ENCODE peak calls at places on chromosomes 12 and 14, in ten cellular contexts. D, C, P, M, V, Q, X, Y, F and T are unnamed samples.

GRCh38 chr12:103930787-103931536 is 752 bp downstream of the HSP90B1 start:
- DNase-seq in D (peak; percentile 52), C (peak; percentile 38), P (peak; percentile 30), M (peak; percentile 51), V (peak; percentile 53), Q (no peak), X (peak; percentile 73), Y (no peak), F (peak; percentile 42), T (peak; percentile 54)

GRCh38 chr12:5554711-5555110 is 122.8 kb downstream of the NTF3 start:
- DNase-seq in D (no peak), C (no peak), P (peak; percentile 58), M (no peak), V (no peak), Q (no peak), X (no peak), Y (no peak), F (no peak), T (no peak)

GRCh38 chr12:52370906-52371608 is 3.8 kb upstream of the KRT85 start:
- DNase-seq in D (no peak), C (no peak), P (peak; percentile 46), M (peak; percentile 90), V (peak; percentile 42), Q (no peak), X (peak; percentile 31), Y (no peak), F (no peak), T (no peak)

GRCh38 chr14:28057286-28058011 is 709.1 kb upstream of the FOXG1 start:
- DNase-seq in D (no peak), C (no peak), P (no peak), M (peak; percentile 1), V (no peak), Q (no peak), X (no peak), Y (no peak), F (no peak), T (no peak)

GRCh38 chr12:9735601-9736000 is 2.7 kb upstream of the CLECL1 start:
- DNase-seq in D (no peak), C (no peak), P (no peak), M (no peak), V (no peak), Q (no peak), X (no peak), Y (no peak), F (no peak), T (no peak)

GRCh38 chr12:53623526-53623925 is 2.7 kb downstream of the ATF7 start:
- DNase-seq in D (no peak), C (no peak), P (peak; percentile 66), M (peak; percentile 77), V (no peak), Q (no peak), X (no peak), Y (no peak), F (peak; percentile 35), T (no peak)

GRCh38 chr12:54016478-54016964 is 7.7 kb downstream of the HOXC8 start:
- DNase-seq in D (no peak), C (no peak), P (peak; percentile 11), M (peak; percentile 42), V (no peak), Q (no peak), X (peak; percentile 56), Y (no peak), F (peak; percentile 84), T (no peak)

GRCh38 chr14:69260979-69261605 is 1.1 kb downstream of the GALNT16 start:
- DNase-seq in D (peak; percentile 64), C (peak; percentile 67), P (no peak), M (no peak), V (peak; percentile 70), Q (no peak), X (peak; percentile 46), Y (no peak), F (peak; percentile 43), T (no peak)

GRCh38 chr14:61512026-61512425 is 183.3 kb upstream of the HIF1A start:
- DNase-seq in D (no peak), C (no peak), P (no peak), M (no peak), V (no peak), Q (no peak), X (no peak), Y (no peak), F (no peak), T (no peak)

GRCh38 chr12:66552753-66553152 is 126.1 kb downstream of the GRIP1 start:
- DNase-seq in D (no peak), C (no peak), P (no peak), M (no peak), V (no peak), Q (no peak), X (no peak), Y (no peak), F (no peak), T (no peak)

GRCh38 chr12:66550626-66551025 is 128.2 kb downstream of the GRIP1 start:
- DNase-seq in D (no peak), C (no peak), P (no peak), M (no peak), V (no peak), Q (no peak), X (no peak), Y (no peak), F (no peak), T (no peak)

GRCh38 chr12:66555113-66555512 is 123.8 kb downstream of the GRIP1 start:
- DNase-seq in D (no peak), C (no peak), P (no peak), M (no peak), V (no peak), Q (no peak), X (no peak), Y (no peak), F (no peak), T (no peak)
- TF ChIP-seq CTCF in D (no peak), C (no peak), P (no peak), M (no peak), V (no peak), Q (no peak), X (no peak), Y (no peak), F (no peak), T (no peak)

GRCh38 chr12:12900786-12901157 is 9.4 kb downstream of the GPRC5A start:
- DNase-seq in D (no peak), C (no peak), P (no peak), M (no peak), V (no peak), Q (no peak), X (no peak), Y (no peak), F (no peak), T (no peak)

GRCh38 chr12:12899530-12900380 is 8.4 kb downstream of the GPRC5A start:
- DNase-seq in D (no peak), C (no peak), P (peak; percentile 98), M (peak; percentile 96), V (peak; percentile 52), Q (no peak), X (peak; percentile 85), Y (no peak), F (peak; percentile 76), T (no peak)

GRCh38 chr12:12898911-12899511 is 7.6 kb downstream of the GPRC5A start:
- DNase-seq in D (no peak), C (no peak), P (no peak), M (no peak), V (no peak), Q (no peak), X (no peak), Y (no peak), F (no peak), T (no peak)

GRCh38 chr12:12902036-12902435 is 10.7 kb downstream of the GPRC5A start:
- DNase-seq in D (no peak), C (no peak), P (peak; percentile 74), M (peak; percentile 87), V (no peak), Q (no peak), X (peak; percentile 70), Y (no peak), F (no peak), T (no peak)

GRCh38 chr12:12901158-12901791 is 9.9 kb downstream of the GPRC5A start:
- DNase-seq in D (no peak), C (no peak), P (peak; percentile 94), M (peak; percentile 94), V (peak; percentile 50), Q (no peak), X (peak; percentile 89), Y (no peak), F (peak; percentile 87), T (no peak)
- H3K4me3 ChIP-seq in D (no peak overlapping the region), C (no peak overlapping the region), P (no peak overlapping the region), M (peak overlapping the region; percentile 53), V (no peak overlapping the region), Q (no peak overlapping the region), X (peak overlapping the region; percentile 6), Y (peak overlapping the region; percentile 44), F (peak overlapping the region; percentile 28), T (no peak overlapping the region)

DNA sequence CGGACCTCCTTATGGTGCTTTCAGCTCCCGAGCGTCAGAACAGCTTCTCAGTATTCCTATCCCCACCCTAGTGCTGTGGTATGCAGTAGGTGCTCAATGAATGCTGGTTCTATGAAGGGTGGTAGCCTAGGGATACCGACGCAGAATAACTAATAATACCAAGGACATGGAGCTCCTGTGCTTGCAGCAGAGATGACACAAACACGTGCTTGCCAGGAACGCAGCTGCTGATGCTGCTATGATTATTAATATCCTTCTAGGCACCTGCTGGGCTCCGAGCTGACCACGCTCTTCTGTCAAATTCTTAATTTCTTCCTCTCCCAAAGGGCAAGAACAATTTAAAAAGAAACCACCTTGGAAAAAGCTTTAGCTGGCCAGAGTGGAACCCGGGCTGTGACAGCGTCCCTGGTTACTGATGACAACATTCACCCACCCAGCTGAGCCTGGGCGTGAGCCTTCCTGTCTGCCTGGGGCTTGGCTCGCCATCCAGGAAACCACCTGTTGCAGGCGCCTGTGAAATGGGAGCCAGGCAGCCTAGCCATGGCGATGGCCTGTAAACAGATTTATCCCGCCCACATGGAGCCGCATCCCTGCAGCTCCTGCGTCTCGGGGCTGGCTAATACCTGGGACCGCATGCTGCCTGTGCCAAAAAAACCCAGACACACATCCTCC is 28.8 kb downstream of the CLMN start:
- DNase-seq in D (peak; percentile 84), C (peak; percentile 49), P (no peak), M (no peak), V (peak; percentile 75), Q (no peak), X (no peak), Y (no peak), F (no peak), T (no peak)
- TF ChIP-seq CTCF in D (no peak), C (no peak), P (no peak), M (no peak), V (no peak), Q (no peak), X (no peak), Y (no peak), F (no peak), T (no peak)

DNA sequence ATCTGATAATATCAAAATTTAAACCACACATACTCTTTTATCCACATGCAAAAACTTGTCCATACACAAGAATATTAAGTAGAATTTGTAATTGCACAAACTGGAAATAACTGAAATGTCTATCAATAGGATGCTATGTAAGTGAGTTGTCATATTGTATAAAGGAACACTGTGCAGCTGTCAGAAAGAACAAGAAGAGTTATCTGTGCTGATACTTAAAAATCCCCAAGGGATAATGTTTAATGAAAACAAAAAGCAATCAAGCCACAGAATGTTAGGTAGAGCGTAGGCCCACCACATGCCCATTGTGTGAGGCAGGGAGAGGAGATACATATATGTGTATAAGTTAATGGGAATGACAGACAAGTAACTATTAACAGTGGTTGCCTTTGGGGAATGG is 25.9 kb upstream of the HIGD1C start:
- DNase-seq in D (no peak), C (no peak), P (no peak), M (no peak), V (no peak), Q (no peak), X (no peak), Y (no peak), F (no peak), T (no peak)
- H3K4me3 ChIP-seq in D (peak overlapping the region; percentile 12), C (peak overlapping the region; percentile 84), P (no peak overlapping the region), M (peak overlapping the region; percentile 93), V (peak overlapping the region; percentile 84), Q (no peak overlapping the region), X (peak overlapping the region; percentile 91), Y (no peak overlapping the region), F (no peak overlapping the region), T (peak overlapping the region; percentile 34)